ENCODE peak calls at places on chromosomes 7 and 10, in eight cellular contexts. One of them, this sample, is unnamed. For H3K4me1, the result is how much of the 10 kb centered on the place peaks cover.

GRCh38 chr7:44236333-44236728 is 35.6 kb downstream of the YKT6 start:
- DNase-seq in thoracic aorta: no peak
- DNase-seq in heart right ventricle: no peak
- DNase-seq in left ventricle myocardium inferior: no peak
- DNase-seq in HepG2: no peak
- DNase-seq in uterus: no peak
- DNase-seq in lower lobe of right lung: no peak
- DNase-seq in psoas muscle: no peak
- DNase-seq in this sample: no peak

GRCh38 chr10:119333146-119333792 is 125.9 kb downstream of the GRK5 start:
- DNase-seq in uterus: no peak
- DNase-seq in heart right ventricle: no peak
- DNase-seq in HepG2: no peak
- DNase-seq in left ventricle myocardium inferior: no peak
- DNase-seq in thoracic aorta: no peak
- DNase-seq in psoas muscle: peak
- DNase-seq in lower lobe of right lung: no peak
- DNase-seq in this sample: no peak

GRCh38 chr10:125132331-125132730 is 28.0 kb downstream of the CTBP2 start:
- DNase-seq in HepG2: no peak
- DNase-seq in uterus: no peak
- DNase-seq in psoas muscle: no peak
- DNase-seq in heart right ventricle: no peak
- DNase-seq in left ventricle myocardium inferior: no peak
- DNase-seq in lower lobe of right lung: no peak
- DNase-seq in thoracic aorta: no peak
- DNase-seq in this sample: no peak

GRCh38 chr10:97689637-97690036 is 2.6 kb upstream of the AVPI1 start:
- DNase-seq in left ventricle myocardium inferior: no peak
- DNase-seq in heart right ventricle: no peak
- DNase-seq in psoas muscle: no peak
- DNase-seq in lower lobe of right lung: no peak
- DNase-seq in thoracic aorta: no peak
- DNase-seq in HepG2: no peak
- DNase-seq in uterus: no peak
- DNase-seq in this sample: no peak

GRCh38 chr10:21083861-21084260 is 186.8 kb upstream of the NEBL start:
- DNase-seq in left ventricle myocardium inferior: no peak
- DNase-seq in heart right ventricle: no peak
- DNase-seq in uterus: no peak
- DNase-seq in thoracic aorta: no peak
- DNase-seq in psoas muscle: no peak
- DNase-seq in lower lobe of right lung: no peak
- DNase-seq in HepG2: no peak
- DNase-seq in this sample: no peak

GRCh38 chr10:13939391-13939790 is 352.6 kb downstream of the PRPF18 start:
- DNase-seq in heart right ventricle: no peak
- DNase-seq in psoas muscle: no peak
- DNase-seq in thoracic aorta: no peak
- DNase-seq in uterus: no peak
- DNase-seq in HepG2: no peak
- DNase-seq in lower lobe of right lung: no peak
- DNase-seq in left ventricle myocardium inferior: no peak
- DNase-seq in this sample: no peak

GRCh38 chr7:129829677-129830631 is 122.8 kb downstream of the UBE2H start:
- DNase-seq in lower lobe of right lung: peak
- DNase-seq in uterus: peak
- DNase-seq in heart right ventricle: peak
- DNase-seq in thoracic aorta: no peak
- DNase-seq in psoas muscle: peak
- DNase-seq in HepG2: peak
- DNase-seq in left ventricle myocardium inferior: peak
- DNase-seq in this sample: peak

GRCh38 chr7:96303105-96303685 is 18.7 kb downstream of the SLC25A13 start:
- DNase-seq in lower lobe of right lung: no peak
- DNase-seq in uterus: no peak
- DNase-seq in heart right ventricle: no peak
- DNase-seq in left ventricle myocardium inferior: no peak
- DNase-seq in thoracic aorta: no peak
- DNase-seq in HepG2: peak
- DNase-seq in psoas muscle: no peak
- DNase-seq in this sample: no peak

GRCh38 chr10:98790817-98791216 is 344.1 kb upstream of the HPS1 start:
- DNase-seq in uterus: no peak
- DNase-seq in heart right ventricle: no peak
- DNase-seq in thoracic aorta: no peak
- DNase-seq in HepG2: no peak
- DNase-seq in psoas muscle: no peak
- DNase-seq in lower lobe of right lung: no peak
- DNase-seq in left ventricle myocardium inferior: no peak
- DNase-seq in this sample: no peak

GRCh38 chr7:158825628-158826289 is 3.5 kb downstream of the ESYT2 start:
- DNase-seq in left ventricle myocardium inferior: no peak
- DNase-seq in lower lobe of right lung: no peak
- DNase-seq in thoracic aorta: no peak
- DNase-seq in uterus: no peak
- DNase-seq in HepG2: peak
- DNase-seq in psoas muscle: no peak
- DNase-seq in heart right ventricle: no peak
- DNase-seq in this sample: no peak

GRCh38 chr7:112192236-112193154 is 13.7 kb downstream of the DOCK4 start:
- DNase-seq in uterus: peak
- DNase-seq in thoracic aorta: no peak
- DNase-seq in lower lobe of right lung: no peak
- DNase-seq in HepG2: no peak
- DNase-seq in left ventricle myocardium inferior: no peak
- DNase-seq in heart right ventricle: peak
- DNase-seq in psoas muscle: no peak
- DNase-seq in this sample: no peak

GRCh38 chr7:77348371-77348813 is 67.8 kb downstream of the GSAP start:
- DNase-seq in HepG2: no peak
- DNase-seq in uterus: peak
- DNase-seq in thoracic aorta: no peak
- DNase-seq in heart right ventricle: peak
- DNase-seq in lower lobe of right lung: no peak
- DNase-seq in psoas muscle: no peak
- DNase-seq in left ventricle myocardium inferior: no peak
- DNase-seq in this sample: no peak

GRCh38 chr10:413662-414071 is 275.8 kb downstream of the DIP2C start:
- DNase-seq in thoracic aorta: no peak
- DNase-seq in heart right ventricle: no peak
- DNase-seq in HepG2: no peak
- DNase-seq in uterus: no peak
- DNase-seq in psoas muscle: no peak
- DNase-seq in left ventricle myocardium inferior: no peak
- DNase-seq in lower lobe of right lung: no peak
- DNase-seq in this sample: no peak

GRCh38 chr7:116836080-116836479 is 26.3 kb upstream of the CAPZA2 start:
- DNase-seq in HepG2: no peak
- DNase-seq in psoas muscle: no peak
- DNase-seq in lower lobe of right lung: no peak
- DNase-seq in thoracic aorta: no peak
- DNase-seq in heart right ventricle: no peak
- DNase-seq in uterus: no peak
- DNase-seq in left ventricle myocardium inferior: no peak
- DNase-seq in this sample: no peak

GRCh38 chr10:34156781-34157425 is 658.2 kb downstream of the PARD3 start:
- DNase-seq in HepG2: no peak
- DNase-seq in psoas muscle: no peak
- DNase-seq in uterus: peak
- DNase-seq in heart right ventricle: no peak
- DNase-seq in thoracic aorta: no peak
- DNase-seq in left ventricle myocardium inferior: no peak
- DNase-seq in lower lobe of right lung: no peak
- DNase-seq in this sample: no peak

GRCh38 chr10:119268871-119269506 is 61.6 kb downstream of the GRK5 start:
- DNase-seq in HepG2: no peak
- DNase-seq in psoas muscle: no peak
- DNase-seq in uterus: no peak
- DNase-seq in heart right ventricle: no peak
- DNase-seq in lower lobe of right lung: no peak
- DNase-seq in thoracic aorta: no peak
- DNase-seq in left ventricle myocardium inferior: no peak
- DNase-seq in this sample: peak

DNA sequence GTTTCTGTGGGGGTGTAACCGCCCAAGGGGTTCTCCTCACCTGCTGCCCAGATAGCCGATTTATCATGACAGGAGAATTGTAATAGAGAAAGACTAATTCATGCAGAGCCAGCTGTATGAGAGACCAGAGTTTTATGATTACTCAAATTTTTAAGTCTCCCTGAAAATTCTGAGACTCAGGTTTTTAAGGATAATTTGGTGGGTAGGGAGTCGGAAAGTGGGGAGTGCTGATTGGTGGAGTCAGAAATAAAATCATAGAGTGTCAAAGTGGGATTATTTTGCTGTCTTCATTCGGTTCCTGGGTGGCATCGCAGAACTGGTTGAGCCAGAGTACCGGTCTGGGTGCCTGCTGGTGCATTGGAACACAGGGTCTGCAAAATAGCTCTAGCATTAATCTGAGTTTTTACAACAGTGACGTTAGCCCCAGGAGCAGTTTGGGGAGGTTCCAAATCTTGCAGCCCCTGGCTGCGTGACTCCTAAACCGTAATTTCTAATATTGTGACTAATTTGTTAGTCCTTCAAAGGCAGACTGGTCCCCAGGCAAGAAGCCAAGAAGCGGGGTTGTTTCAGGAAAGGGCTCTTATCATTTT is 32.5 kb downstream of the GPRIN2 start:
- DNase-seq in HepG2: no peak
- DNase-seq in lower lobe of right lung: peak
- DNase-seq in thoracic aorta: peak
- DNase-seq in psoas muscle: peak
- DNase-seq in left ventricle myocardium inferior: peak
- DNase-seq in uterus: peak
- DNase-seq in heart right ventricle: no peak
- DNase-seq in this sample: no peak
- H3K27ac ChIP-seq in HepG2: no peak
- H3K27ac ChIP-seq in lower lobe of right lung: no peak
- H3K27ac ChIP-seq in thoracic aorta: peak
- H3K27ac ChIP-seq in psoas muscle: no peak
- H3K27ac ChIP-seq in left ventricle myocardium inferior: no peak
- H3K27ac ChIP-seq in uterus: no peak
- H3K27ac ChIP-seq in heart right ventricle: no peak
- H3K27ac ChIP-seq in this sample: no peak

GRCh38 chr10:94230134-94230785 is 132.5 kb downstream of the NOC3L start:
- DNase-seq in psoas muscle: no peak
- DNase-seq in heart right ventricle: no peak
- DNase-seq in uterus: no peak
- DNase-seq in thoracic aorta: no peak
- DNase-seq in HepG2: no peak
- DNase-seq in left ventricle myocardium inferior: no peak
- DNase-seq in lower lobe of right lung: no peak
- DNase-seq in this sample: no peak
- H3K4me3 ChIP-seq in psoas muscle: no peak
- H3K4me3 ChIP-seq in heart right ventricle: no peak
- H3K4me3 ChIP-seq in uterus: no peak
- H3K4me3 ChIP-seq in thoracic aorta: no peak
- H3K4me3 ChIP-seq in HepG2: no peak
- H3K4me3 ChIP-seq in left ventricle myocardium inferior: no peak
- H3K4me3 ChIP-seq in lower lobe of right lung: no peak
- H3K4me3 ChIP-seq in this sample: no peak

GRCh38 chr7:69739906-69740545 is 141.8 kb downstream of the AUTS2 start:
- DNase-seq in lower lobe of right lung: no peak
- DNase-seq in heart right ventricle: peak
- DNase-seq in thoracic aorta: no peak
- DNase-seq in left ventricle myocardium inferior: peak
- DNase-seq in psoas muscle: peak
- DNase-seq in uterus: peak
- DNase-seq in HepG2: no peak
- DNase-seq in this sample: no peak
- H3K4me1 ChIP-seq in lower lobe of right lung: under half
- H3K4me1 ChIP-seq in heart right ventricle: under half
- H3K4me1 ChIP-seq in thoracic aorta: under half
- H3K4me1 ChIP-seq in left ventricle myocardium inferior: under half
- H3K4me1 ChIP-seq in psoas muscle: under half
- H3K4me1 ChIP-seq in uterus: under half
- H3K4me1 ChIP-seq in HepG2: under half
- H3K4me1 ChIP-seq in this sample: under half

GRCh38 chr10:63208981-63209380 is 75.9 kb downstream of the NRBF2 start:
- DNase-seq in thoracic aorta: no peak
- DNase-seq in left ventricle myocardium inferior: no peak
- DNase-seq in HepG2: no peak
- DNase-seq in lower lobe of right lung: no peak
- DNase-seq in psoas muscle: no peak
- DNase-seq in uterus: no peak
- DNase-seq in heart right ventricle: no peak
- DNase-seq in this sample: no peak
- H3K27ac ChIP-seq in thoracic aorta: no peak
- H3K27ac ChIP-seq in left ventricle myocardium inferior: peak
- H3K27ac ChIP-seq in HepG2: no peak
- H3K27ac ChIP-seq in lower lobe of right lung: no peak
- H3K27ac ChIP-seq in psoas muscle: no peak
- H3K27ac ChIP-seq in uterus: peak
- H3K27ac ChIP-seq in heart right ventricle: no peak
- H3K27ac ChIP-seq in this sample: no peak

GRCh38 chr10:87660484-87661133 is 931 bp downstream of the PAPSS2 start:
- DNase-seq in left ventricle myocardium inferior: peak
- DNase-seq in HepG2: no peak
- DNase-seq in heart right ventricle: peak
- DNase-seq in thoracic aorta: no peak
- DNase-seq in uterus: peak
- DNase-seq in lower lobe of right lung: no peak
- DNase-seq in psoas muscle: no peak
- DNase-seq in this sample: no peak

GRCh38 chr10:87659571-87660483 is at the start of gene PAPSS2:
- DNase-seq in thoracic aorta: peak
- DNase-seq in uterus: peak
- DNase-seq in lower lobe of right lung: peak
- DNase-seq in psoas muscle: peak
- DNase-seq in left ventricle myocardium inferior: peak
- DNase-seq in heart right ventricle: peak
- DNase-seq in HepG2: no peak
- DNase-seq in this sample: no peak

GRCh38 chr10:87658383-87658795 is 1.3 kb upstream of the PAPSS2 start:
- DNase-seq in uterus: no peak
- DNase-seq in lower lobe of right lung: no peak
- DNase-seq in thoracic aorta: no peak
- DNase-seq in heart right ventricle: no peak
- DNase-seq in HepG2: no peak
- DNase-seq in left ventricle myocardium inferior: no peak
- DNase-seq in psoas muscle: no peak
- DNase-seq in this sample: no peak

GRCh38 chr10:87657370-87657769 is 2.3 kb upstream of the PAPSS2 start:
- DNase-seq in heart right ventricle: peak
- DNase-seq in uterus: peak
- DNase-seq in left ventricle myocardium inferior: no peak
- DNase-seq in HepG2: no peak
- DNase-seq in psoas muscle: no peak
- DNase-seq in lower lobe of right lung: no peak
- DNase-seq in thoracic aorta: no peak
- DNase-seq in this sample: no peak

GRCh38 chr10:87658858-87659555 is 671 bp upstream of the PAPSS2 start:
- DNase-seq in psoas muscle: no peak
- DNase-seq in HepG2: no peak
- DNase-seq in uterus: no peak
- DNase-seq in heart right ventricle: no peak
- DNase-seq in lower lobe of right lung: no peak
- DNase-seq in thoracic aorta: no peak
- DNase-seq in left ventricle myocardium inferior: no peak
- DNase-seq in this sample: no peak
- H3K4me3 ChIP-seq in psoas muscle: peak
- H3K4me3 ChIP-seq in HepG2: peak
- H3K4me3 ChIP-seq in uterus: peak
- H3K4me3 ChIP-seq in heart right ventricle: peak
- H3K4me3 ChIP-seq in lower lobe of right lung: peak
- H3K4me3 ChIP-seq in thoracic aorta: peak
- H3K4me3 ChIP-seq in left ventricle myocardium inferior: peak
- H3K4me3 ChIP-seq in this sample: no peak